ENCODE peak calls at places on chromosomes 13 and 19, in ten cellular contexts. W is fibroblast of lung, P is dorsolateral prefrontal cortex, J is mesendoderm, L is mammary epithelial cell, I is mucosa of descending colon, H is fibroblast of the aortic adventitia, O is bronchial epithelial cell, T is transverse colon, Y is lower lobe of right lung. M is an unnamed sample.

GRCh38 chr19:39805120-39805519 is 26.5 kb downstream of the LEUTX start:
- DNase-seq in W (peak; percentile 6), P (no peak), J (no peak), L (no peak), I (no peak), H (peak; percentile 2), O (no peak), T (no peak), Y (no peak), M (no peak)

GRCh38 chr13:21987793-21988192 is 316.9 kb downstream of the FGF9 start:
- DNase-seq in W (no peak), P (no peak), J (no peak), L (no peak), I (no peak), H (no peak), O (no peak), T (no peak), Y (no peak), M (no peak)

GRCh38 chr13:108155185-108156106 is 59.9 kb downstream of the LIG4 start:
- DNase-seq in W (peak; percentile 64), P (peak; percentile 83), J (peak; percentile 50), L (peak; percentile 20), I (no peak), H (peak; percentile 57), O (peak; percentile 34), T (peak; percentile 74), Y (peak; percentile 57), M (peak; percentile 11)

GRCh38 chr19:35328851-35329285 is at the start of gene CD22:
- DNase-seq in W (no peak), P (no peak), J (no peak), L (no peak), I (no peak), H (no peak), O (no peak), T (no peak), Y (no peak), M (no peak)

GRCh38 chr13:99658266-99658991 is 157.2 kb downstream of the TM9SF2 start:
- DNase-seq in W (peak; percentile 84), P (peak; percentile 36), J (peak; percentile 87), L (peak; percentile 32), I (peak; percentile 68), H (peak; percentile 56), O (peak; percentile 5), T (peak; percentile 37), Y (peak; percentile 65), M (peak; percentile 42)

GRCh38 chr19:961866-962620 is 22.1 kb upstream of the WDR18 start:
- DNase-seq in W (peak; percentile 72), P (no peak), J (no peak), L (no peak), I (peak; percentile 80), H (peak; percentile 53), O (peak; percentile 28), T (peak; percentile 69), Y (no peak), M (no peak)

GRCh38 chr13:30276178-30276577 is 31.2 kb downstream of the KATNAL1 start:
- DNase-seq in W (no peak), P (no peak), J (no peak), L (no peak), I (no peak), H (no peak), O (no peak), T (no peak), Y (no peak), M (no peak)

GRCh38 chr13:113724780-113725315 is 34.2 kb upstream of the TMEM255B start:
- DNase-seq in W (peak; percentile 75), P (peak; percentile 80), J (peak; percentile 76), L (peak; percentile 61), I (peak; percentile 88), H (peak; percentile 47), O (peak; percentile 46), T (peak; percentile 73), Y (peak; percentile 83), M (peak; percentile 88)

GRCh38 chr13:49374585-49375290 is 69.1 kb downstream of the CAB39L start:
- DNase-seq in W (peak; percentile 84), P (no peak), J (no peak), L (peak; percentile 83), I (no peak), H (peak; percentile 59), O (peak; percentile 90), T (no peak), Y (no peak), M (no peak)

GRCh38 chr13:112473818-112474217 is 97.7 kb downstream of the SPACA7 start:
- DNase-seq in W (no peak), P (no peak), J (no peak), L (no peak), I (no peak), H (no peak), O (no peak), T (no peak), Y (no peak), M (no peak)

DNA sequence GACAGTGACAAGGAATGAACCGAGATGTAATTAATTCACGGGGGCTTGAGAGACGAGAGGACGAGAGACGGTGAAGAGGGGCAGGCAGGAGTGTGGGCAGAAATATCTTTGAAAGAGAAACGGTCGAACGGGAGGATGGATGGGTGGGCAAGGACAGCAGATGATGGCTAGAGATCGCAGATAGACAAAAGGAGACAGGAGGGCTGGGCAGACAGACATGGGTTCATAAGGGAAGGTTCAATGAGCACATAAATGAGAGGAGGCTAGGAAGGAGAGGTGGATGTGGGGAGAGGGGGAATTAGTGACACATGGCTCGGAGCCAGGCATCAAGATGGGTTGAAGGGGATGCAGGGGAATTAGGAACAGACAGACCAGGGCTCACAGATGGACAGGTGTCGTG is 1.1 kb downstream of the SYT3 start:
- DNase-seq in W (no peak), P (no peak), J (no peak), L (no peak), I (no peak), H (no peak), O (no peak), T (no peak), Y (no peak), M (no peak)
- H3K4me3 ChIP-seq in W (no peak overlapping the region), P (peak overlapping the region; percentile 59), J (no peak overlapping the region), L (no peak overlapping the region), I (no peak overlapping the region), H (no peak overlapping the region), O (no peak overlapping the region), T (no peak overlapping the region), Y (no peak overlapping the region), M (no peak overlapping the region)

DNA sequence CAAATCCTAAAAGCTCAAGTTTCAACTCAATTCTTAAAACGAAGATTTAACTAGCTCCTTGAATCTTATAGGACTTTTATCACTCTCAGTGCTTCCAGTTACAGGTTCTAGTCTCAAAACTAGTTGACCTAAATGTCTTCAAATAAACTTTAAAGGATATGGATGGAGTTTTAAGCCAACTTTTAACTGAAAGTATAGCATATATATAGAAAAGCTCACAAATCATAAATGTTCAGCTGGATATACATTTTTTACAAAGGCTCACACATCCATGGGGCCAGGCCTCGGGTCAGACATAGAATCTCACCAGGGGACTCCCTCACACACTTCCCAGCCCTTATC is 47.1 kb upstream of the ARHGEF7 start:
- DNase-seq in W (no peak), P (no peak), J (no peak), L (no peak), I (no peak), H (no peak), O (no peak), T (no peak), Y (no peak), M (no peak)
- H3K4me3 ChIP-seq in W (peak overlapping the region; percentile 73), P (peak overlapping the region; percentile 84), J (no peak overlapping the region), L (no peak overlapping the region), I (no peak overlapping the region), H (no peak overlapping the region), O (no peak overlapping the region), T (peak overlapping the region; percentile 58), Y (peak overlapping the region; percentile 67), M (peak overlapping the region; percentile 49)

DNA sequence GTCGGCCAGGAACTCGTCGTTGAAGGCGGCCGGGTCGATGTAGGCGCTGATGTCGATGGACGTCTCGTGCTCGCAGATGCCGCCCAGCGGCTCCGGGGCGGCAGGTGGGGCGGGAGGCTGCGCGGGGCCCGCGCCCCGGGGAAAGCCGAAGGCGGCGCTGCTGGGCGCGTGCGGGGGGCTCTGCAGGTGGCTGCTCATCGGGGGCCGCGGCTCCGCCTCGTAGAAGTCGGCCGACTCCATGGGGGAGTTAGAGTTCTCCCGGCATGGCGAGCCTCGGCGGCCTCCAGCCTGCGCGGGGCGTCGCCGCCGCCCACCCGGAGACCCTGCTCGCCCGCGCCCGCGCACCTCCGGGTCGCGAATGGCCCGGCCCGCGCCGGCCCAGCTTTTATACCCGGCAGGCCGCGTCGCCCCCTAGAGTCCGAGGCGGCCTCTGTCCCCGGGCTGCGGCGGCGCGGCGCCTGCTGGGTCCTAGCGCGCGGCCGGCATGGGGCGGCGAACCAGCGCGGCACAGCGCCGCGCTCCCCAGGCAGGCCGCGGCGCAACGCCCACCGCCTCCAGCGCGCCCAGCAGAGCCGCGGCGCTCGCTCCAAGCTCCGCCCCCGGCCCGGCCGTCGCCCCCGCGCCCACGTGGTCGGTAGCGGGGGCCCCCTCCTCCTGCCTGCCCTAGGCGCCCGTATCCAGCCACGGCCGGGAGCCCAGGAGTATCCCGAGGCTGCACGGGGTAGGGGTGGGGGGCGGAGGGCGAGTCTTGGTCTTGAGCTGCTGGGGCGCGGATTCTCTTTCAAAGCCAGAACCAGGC is at the start of gene CEBPA:
- DNase-seq in W (peak; percentile 77), P (peak; percentile 55), J (peak; percentile 92), L (peak; percentile 78), I (peak; percentile 88), H (peak; percentile 65), O (peak; percentile 59), T (peak; percentile 88), Y (peak; percentile 92), M (peak; percentile 52)
- H3K4me3 ChIP-seq in W (peak within 1 kb of the TSS; percentile 50), P (peak within 1 kb of the TSS; percentile 59), J (peak within 1 kb of the TSS; percentile 38), L (peak within 1 kb of the TSS; percentile 67), I (peak within 1 kb of the TSS; percentile 38), H (peak within 1 kb of the TSS; percentile 67), O (peak within 1 kb of the TSS; percentile 76), T (peak within 1 kb of the TSS; percentile 78), Y (peak within 1 kb of the TSS; percentile 84), M (peak within 1 kb of the TSS; percentile 68)

DNA sequence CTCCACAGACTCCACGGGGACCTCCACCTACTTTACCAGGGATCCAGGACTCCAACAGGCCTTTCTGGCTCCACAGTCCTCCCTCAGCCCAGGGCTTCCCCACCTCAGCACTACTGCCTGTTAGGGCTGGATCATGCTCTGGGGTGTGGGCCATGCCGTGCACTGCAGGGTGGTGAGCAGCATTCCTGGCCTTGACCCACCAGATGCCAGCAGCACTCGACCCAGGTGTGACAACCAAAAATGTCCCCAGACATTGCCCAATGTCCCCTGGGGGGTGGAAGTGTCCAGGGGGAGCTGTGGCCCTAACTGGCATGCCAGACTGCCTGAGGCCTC is 42.0 kb downstream of the EPS15L1 start:
- DNase-seq in W (no peak), P (no peak), J (no peak), L (no peak), I (no peak), H (no peak), O (no peak), T (no peak), Y (no peak), M (no peak)
- H3K4me3 ChIP-seq in W (no peak overlapping the region), P (no peak overlapping the region), J (no peak overlapping the region), L (no peak overlapping the region), I (no peak overlapping the region), H (no peak overlapping the region), O (no peak overlapping the region), T (no peak overlapping the region), Y (no peak overlapping the region), M (no peak overlapping the region)

DNA sequence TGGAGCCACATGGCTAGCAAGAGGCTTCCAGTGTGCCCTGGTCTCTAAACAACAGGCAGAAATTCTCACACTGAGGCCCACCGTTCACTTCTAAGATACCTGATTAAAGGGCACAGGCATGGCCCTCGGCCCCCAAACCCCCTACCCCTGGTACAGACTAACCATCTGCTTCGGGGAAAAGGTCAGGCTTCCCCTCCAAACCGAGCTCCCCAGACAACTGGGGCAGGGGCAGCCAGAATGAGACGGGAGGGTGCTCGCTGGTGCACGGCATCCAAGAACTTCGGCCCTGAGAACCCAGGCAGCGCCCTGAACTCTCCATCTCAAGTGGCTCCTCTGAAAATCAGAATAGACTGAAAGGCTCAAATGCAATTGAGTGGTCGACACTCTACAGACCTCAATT is 5.6 kb downstream of the PPP6R1 start:
- DNase-seq in W (no peak), P (no peak), J (no peak), L (no peak), I (no peak), H (no peak), O (no peak), T (no peak), Y (no peak), M (no peak)
- H3K4me3 ChIP-seq in W (no peak overlapping the region), P (no peak overlapping the region), J (no peak overlapping the region), L (no peak overlapping the region), I (no peak overlapping the region), H (no peak overlapping the region), O (no peak overlapping the region), T (no peak overlapping the region), Y (no peak overlapping the region), M (peak overlapping the region; percentile 84)